ENCODE peak calls at places on chromosomes 13 and 19, in eight cellular contexts. One of them, this sample, is unnamed.

GRCh38 chr19:30332445-30333234 is 39.5 kb upstream of the ZNF536 start:
- DNase-seq in activated CD4-positive, alpha-beta T cell treated with anti-CD3 and anti-CD28 coated beads, Interleukin-2, amount 50 U/mL, for 24 hours: no peak
- DNase-seq in fibroblast of lung: no peak
- DNase-seq in esophagus squamous epithelium: no peak
- DNase-seq in AG20443: no peak
- DNase-seq in small intestine: no peak
- DNase-seq in CD8-positive, alpha-beta memory T cell: no peak
- DNase-seq in RWPE2: no peak
- DNase-seq in this sample: no peak

GRCh38 chr13:102839462-102839861 is 6.4 kb upstream of the ERCC5 start:
- DNase-seq in activated CD4-positive, alpha-beta T cell treated with anti-CD3 and anti-CD28 coated beads, Interleukin-2, amount 50 U/mL, for 24 hours: no peak
- DNase-seq in fibroblast of lung: no peak
- DNase-seq in esophagus squamous epithelium: no peak
- DNase-seq in AG20443: peak
- DNase-seq in small intestine: no peak
- DNase-seq in CD8-positive, alpha-beta memory T cell: no peak
- DNase-seq in RWPE2: no peak
- DNase-seq in this sample: peak

GRCh38 chr13:114008964-114009589 is 35.2 kb upstream of the C13orf46 start:
- DNase-seq in activated CD4-positive, alpha-beta T cell treated with anti-CD3 and anti-CD28 coated beads, Interleukin-2, amount 50 U/mL, for 24 hours: no peak
- DNase-seq in fibroblast of lung: no peak
- DNase-seq in esophagus squamous epithelium: no peak
- DNase-seq in AG20443: no peak
- DNase-seq in small intestine: no peak
- DNase-seq in CD8-positive, alpha-beta memory T cell: no peak
- DNase-seq in RWPE2: peak
- DNase-seq in this sample: no peak

GRCh38 chr19:18672606-18673337 is 10.7 kb upstream of the CRTC1 start:
- DNase-seq in activated CD4-positive, alpha-beta T cell treated with anti-CD3 and anti-CD28 coated beads, Interleukin-2, amount 50 U/mL, for 24 hours: no peak
- DNase-seq in fibroblast of lung: peak
- DNase-seq in esophagus squamous epithelium: no peak
- DNase-seq in AG20443: peak
- DNase-seq in small intestine: peak
- DNase-seq in CD8-positive, alpha-beta memory T cell: no peak
- DNase-seq in RWPE2: no peak
- DNase-seq in this sample: peak

GRCh38 chr13:32225494-32225931 is 89.7 kb downstream of the ZAR1L start:
- DNase-seq in activated CD4-positive, alpha-beta T cell treated with anti-CD3 and anti-CD28 coated beads, Interleukin-2, amount 50 U/mL, for 24 hours: no peak
- DNase-seq in fibroblast of lung: peak
- DNase-seq in esophagus squamous epithelium: no peak
- DNase-seq in AG20443: peak
- DNase-seq in small intestine: no peak
- DNase-seq in CD8-positive, alpha-beta memory T cell: no peak
- DNase-seq in RWPE2: no peak
- DNase-seq in this sample: peak

GRCh38 chr19:13917888-13918406 is 11.9 kb downstream of the CC2D1A start:
- DNase-seq in activated CD4-positive, alpha-beta T cell treated with anti-CD3 and anti-CD28 coated beads, Interleukin-2, amount 50 U/mL, for 24 hours: no peak
- DNase-seq in fibroblast of lung: no peak
- DNase-seq in esophagus squamous epithelium: no peak
- DNase-seq in AG20443: no peak
- DNase-seq in small intestine: no peak
- DNase-seq in CD8-positive, alpha-beta memory T cell: no peak
- DNase-seq in RWPE2: no peak
- DNase-seq in this sample: no peak

GRCh38 chr19:18745012-18745735 is 45.9 kb downstream of the COMP start:
- DNase-seq in activated CD4-positive, alpha-beta T cell treated with anti-CD3 and anti-CD28 coated beads, Interleukin-2, amount 50 U/mL, for 24 hours: no peak
- DNase-seq in fibroblast of lung: no peak
- DNase-seq in esophagus squamous epithelium: no peak
- DNase-seq in AG20443: no peak
- DNase-seq in small intestine: no peak
- DNase-seq in CD8-positive, alpha-beta memory T cell: no peak
- DNase-seq in RWPE2: no peak
- DNase-seq in this sample: no peak

GRCh38 chr19:54209748-54210494 is 9.3 kb downstream of the RPS9 start:
- DNase-seq in activated CD4-positive, alpha-beta T cell treated with anti-CD3 and anti-CD28 coated beads, Interleukin-2, amount 50 U/mL, for 24 hours: peak
- DNase-seq in fibroblast of lung: peak
- DNase-seq in esophagus squamous epithelium: no peak
- DNase-seq in AG20443: peak
- DNase-seq in small intestine: peak
- DNase-seq in CD8-positive, alpha-beta memory T cell: no peak
- DNase-seq in RWPE2: peak
- DNase-seq in this sample: peak

GRCh38 chr13:97974773-97975172 is 21.3 kb downstream of the IPO5 start:
- DNase-seq in activated CD4-positive, alpha-beta T cell treated with anti-CD3 and anti-CD28 coated beads, Interleukin-2, amount 50 U/mL, for 24 hours: no peak
- DNase-seq in fibroblast of lung: no peak
- DNase-seq in esophagus squamous epithelium: no peak
- DNase-seq in AG20443: peak
- DNase-seq in small intestine: no peak
- DNase-seq in CD8-positive, alpha-beta memory T cell: no peak
- DNase-seq in RWPE2: no peak
- DNase-seq in this sample: no peak

GRCh38 chr13:110984798-110985197 is 69.9 kb upstream of the ANKRD10 start:
- DNase-seq in activated CD4-positive, alpha-beta T cell treated with anti-CD3 and anti-CD28 coated beads, Interleukin-2, amount 50 U/mL, for 24 hours: no peak
- DNase-seq in fibroblast of lung: no peak
- DNase-seq in esophagus squamous epithelium: no peak
- DNase-seq in AG20443: no peak
- DNase-seq in small intestine: no peak
- DNase-seq in CD8-positive, alpha-beta memory T cell: no peak
- DNase-seq in RWPE2: no peak
- DNase-seq in this sample: no peak

GRCh38 chr13:80040219-80040976 is 300.5 kb downstream of the SPRY2 start:
- DNase-seq in activated CD4-positive, alpha-beta T cell treated with anti-CD3 and anti-CD28 coated beads, Interleukin-2, amount 50 U/mL, for 24 hours: no peak
- DNase-seq in fibroblast of lung: peak
- DNase-seq in esophagus squamous epithelium: no peak
- DNase-seq in AG20443: peak
- DNase-seq in small intestine: peak
- DNase-seq in CD8-positive, alpha-beta memory T cell: no peak
- DNase-seq in RWPE2: no peak
- DNase-seq in this sample: peak

GRCh38 chr13:34376483-34376882 is 558.5 kb downstream of the RFC3 start:
- DNase-seq in activated CD4-positive, alpha-beta T cell treated with anti-CD3 and anti-CD28 coated beads, Interleukin-2, amount 50 U/mL, for 24 hours: no peak
- DNase-seq in fibroblast of lung: no peak
- DNase-seq in esophagus squamous epithelium: no peak
- DNase-seq in AG20443: no peak
- DNase-seq in small intestine: no peak
- DNase-seq in CD8-positive, alpha-beta memory T cell: no peak
- DNase-seq in RWPE2: no peak
- DNase-seq in this sample: no peak

GRCh38 chr19:1864480-1865171 is 1.2 kb upstream of the KLF16 start:
- DNase-seq in activated CD4-positive, alpha-beta T cell treated with anti-CD3 and anti-CD28 coated beads, Interleukin-2, amount 50 U/mL, for 24 hours: no peak
- DNase-seq in fibroblast of lung: peak
- DNase-seq in esophagus squamous epithelium: no peak
- DNase-seq in AG20443: peak
- DNase-seq in small intestine: peak
- DNase-seq in CD8-positive, alpha-beta memory T cell: peak
- DNase-seq in RWPE2: no peak
- DNase-seq in this sample: peak

GRCh38 chr13:76012091-76012721 is 376.1 kb downstream of the LMO7 start:
- DNase-seq in activated CD4-positive, alpha-beta T cell treated with anti-CD3 and anti-CD28 coated beads, Interleukin-2, amount 50 U/mL, for 24 hours: no peak
- DNase-seq in fibroblast of lung: no peak
- DNase-seq in esophagus squamous epithelium: no peak
- DNase-seq in AG20443: peak
- DNase-seq in small intestine: no peak
- DNase-seq in CD8-positive, alpha-beta memory T cell: no peak
- DNase-seq in RWPE2: no peak
- DNase-seq in this sample: peak

GRCh38 chr13:77056382-77056781 is 29.4 kb upstream of the FBXL3 start:
- DNase-seq in activated CD4-positive, alpha-beta T cell treated with anti-CD3 and anti-CD28 coated beads, Interleukin-2, amount 50 U/mL, for 24 hours: no peak
- DNase-seq in fibroblast of lung: no peak
- DNase-seq in esophagus squamous epithelium: no peak
- DNase-seq in AG20443: no peak
- DNase-seq in small intestine: no peak
- DNase-seq in CD8-positive, alpha-beta memory T cell: no peak
- DNase-seq in RWPE2: no peak
- DNase-seq in this sample: no peak

GRCh38 chr19:38739440-38740251 is 4.6 kb downstream of the CAPN12 start:
- DNase-seq in activated CD4-positive, alpha-beta T cell treated with anti-CD3 and anti-CD28 coated beads, Interleukin-2, amount 50 U/mL, for 24 hours: no peak
- DNase-seq in fibroblast of lung: no peak
- DNase-seq in esophagus squamous epithelium: no peak
- DNase-seq in AG20443: no peak
- DNase-seq in small intestine: no peak
- DNase-seq in CD8-positive, alpha-beta memory T cell: no peak
- DNase-seq in RWPE2: peak
- DNase-seq in this sample: peak

GRCh38 chr19:39557791-39558622 is 18.0 kb upstream of the EID2 start:
- DNase-seq in activated CD4-positive, alpha-beta T cell treated with anti-CD3 and anti-CD28 coated beads, Interleukin-2, amount 50 U/mL, for 24 hours: no peak
- DNase-seq in fibroblast of lung: no peak
- DNase-seq in esophagus squamous epithelium: no peak
- DNase-seq in AG20443: no peak
- DNase-seq in small intestine: peak
- DNase-seq in CD8-positive, alpha-beta memory T cell: peak
- DNase-seq in RWPE2: no peak
- DNase-seq in this sample: peak

GRCh38 chr13:113151745-113152707 is 6.4 kb upstream of the PROZ start:
- DNase-seq in activated CD4-positive, alpha-beta T cell treated with anti-CD3 and anti-CD28 coated beads, Interleukin-2, amount 50 U/mL, for 24 hours: no peak
- DNase-seq in fibroblast of lung: peak
- DNase-seq in esophagus squamous epithelium: no peak
- DNase-seq in AG20443: peak
- DNase-seq in small intestine: no peak
- DNase-seq in CD8-positive, alpha-beta memory T cell: peak
- DNase-seq in RWPE2: no peak
- DNase-seq in this sample: peak

GRCh38 chr13:46614582-46614981 is 61.6 kb downstream of the LRCH1 start:
- DNase-seq in activated CD4-positive, alpha-beta T cell treated with anti-CD3 and anti-CD28 coated beads, Interleukin-2, amount 50 U/mL, for 24 hours: no peak
- DNase-seq in fibroblast of lung: peak
- DNase-seq in esophagus squamous epithelium: no peak
- DNase-seq in AG20443: no peak
- DNase-seq in small intestine: no peak
- DNase-seq in CD8-positive, alpha-beta memory T cell: no peak
- DNase-seq in RWPE2: no peak
- DNase-seq in this sample: no peak

GRCh38 chr13:87280139-87280538 is 391.0 kb upstream of the SLITRK5 start:
- DNase-seq in activated CD4-positive, alpha-beta T cell treated with anti-CD3 and anti-CD28 coated beads, Interleukin-2, amount 50 U/mL, for 24 hours: no peak
- DNase-seq in fibroblast of lung: peak
- DNase-seq in esophagus squamous epithelium: no peak
- DNase-seq in AG20443: no peak
- DNase-seq in small intestine: no peak
- DNase-seq in CD8-positive, alpha-beta memory T cell: no peak
- DNase-seq in RWPE2: no peak
- DNase-seq in this sample: no peak

This sample was measured in EH.